ENCODE peak calls at places on chromosomes 11 and 22, in six cellular contexts. M is endodermal cell, I is ovary, X is adrenal gland, C is BE2C, A is mucosa of descending colon. B is an unnamed sample.
A peak's percentile ranks its signal among the peaks of the same experiment; 100 is the strongest.

GRCh38 chr22:25942989-25943411 is 201.0 kb downstream of the MYO18B start:
- DNase-seq in A (no peak), I (no peak), M (peak; percentile 86), X (peak; percentile 25), C (peak; percentile 83), B (no peak)

GRCh38 chr11:87180743-87181142 is 143.0 kb downstream of the TMEM135 start:
- DNase-seq in I (no peak), X (no peak), A (no peak), C (no peak), M (no peak), B (no peak)

GRCh38 chr11:62556102-62556871 is 9.7 kb upstream of the AHNAK start:
- DNase-seq in X (peak; percentile 95), M (peak; percentile 95), A (peak; percentile 87), I (peak; percentile 82), C (peak; percentile 75), B (peak; percentile 97)

GRCh38 chr11:26841818-26842457 is 120.1 kb upstream of the SLC5A12 start:
- DNase-seq in X (no peak), I (no peak), C (no peak), M (no peak), A (no peak), B (no peak)

GRCh38 chr22:30830907-30831306 is 136.2 kb downstream of the OSBP2 start:
- DNase-seq in X (no peak), C (no peak), A (peak; percentile 43), M (peak; percentile 58), I (no peak), B (no peak)

GRCh38 chr11:33387586-33387985 is 130.4 kb downstream of the HIPK3 start:
- DNase-seq in I (no peak), M (no peak), X (no peak), C (no peak), A (no peak), B (no peak)

GRCh38 chr11:7251487-7251835 is 243 bp upstream of the SYT9 start:
- DNase-seq in I (no peak), M (no peak), X (no peak), A (no peak), C (no peak), B (no peak)

GRCh38 chr11:66071326-66071870 is 1.3 kb downstream of the PACS1 start:
- DNase-seq in M (no peak), C (no peak), A (no peak), I (no peak), X (no peak), B (no peak)

GRCh38 chr11:97544401-97544800 is 1154.6 kb downstream of the JRKL start:
- DNase-seq in C (no peak), X (no peak), M (no peak), A (no peak), I (no peak), B (no peak)

GRCh38 chr22:46238541-46238940 is 11.6 kb downstream of the CDPF1 start:
- DNase-seq in M (no peak), A (no peak), C (no peak), X (no peak), I (no peak), B (no peak)

GRCh38 chr22:49983148-49984042 is 22.8 kb downstream of the PIM3 start:
- DNase-seq in M (peak; percentile 84), X (no peak), A (no peak), I (peak; percentile 16), C (peak; percentile 7), B (peak; percentile 77)

GRCh38 chr11:17934194-17934593 is 78.7 kb downstream of the SERGEF start:
- DNase-seq in I (no peak), X (no peak), C (no peak), M (no peak), A (no peak), B (no peak)

GRCh38 chr11:65262381-65262680 is 569 bp downstream of the POLA2 start:
- DNase-seq in X (peak; percentile 59), I (peak; percentile 54), C (no peak), A (peak; percentile 49), M (no peak), B (no peak)

GRCh38 chr11:17063171-17064002 is 14.1 kb downstream of the RPS13 start:
- DNase-seq in C (peak; percentile 63), I (peak; percentile 35), M (peak; percentile 93), A (peak; percentile 88), X (peak; percentile 75), B (no peak)

GRCh38 chr11:66866420-66867010 is 9.7 kb downstream of the LRFN4 start:
- DNase-seq in C (no peak), M (no peak), I (no peak), A (no peak), X (no peak), B (no peak)

GRCh38 chr11:47413908-47414684 is 5.7 kb downstream of the SLC39A13 start:
- DNase-seq in M (no peak), A (no peak), C (no peak), X (no peak), I (peak; percentile 66), B (no peak)

GRCh38 chr11:35104655-35105054 is 34.3 kb upstream of the CD44 start:
- DNase-seq in I (no peak), X (no peak), C (no peak), M (no peak), A (no peak), B (no peak)

GRCh38 chr11:6438979-6439571 is 1.7 kb downstream of the HPX start:
- DNase-seq in X (peak; percentile 72), I (no peak), M (peak; percentile 86), A (peak; percentile 85), C (peak; percentile 53), B (no peak)

GRCh38 chr11:103368151-103368550 is 258.9 kb downstream of the DYNC2H1 start:
- DNase-seq in I (no peak), M (no peak), X (no peak), A (no peak), C (no peak), B (no peak)

GRCh38 chr22:46875089-46875488 is 112.6 kb downstream of the TBC1D22A start:
- DNase-seq in C (no peak), I (no peak), X (no peak), M (no peak), A (no peak), B (no peak)

GRCh38 chr11:95149659-95150294 is 60.1 kb downstream of the ENDOD1 start:
- DNase-seq in X (no peak), M (peak; percentile 86), I (no peak), A (peak; percentile 24), C (no peak), B (no peak)

GRCh38 chr11:106959800-106960199 is 58.5 kb downstream of the GUCY1A2 start:
- DNase-seq in I (no peak), A (no peak), M (no peak), C (no peak), X (no peak), B (no peak)

GRCh38 chr11:128890543-128891409 is at the start of gene KCNJ5:
- DNase-seq in I (peak; percentile 58), A (peak; percentile 23), M (peak; percentile 83), C (peak; percentile 28), X (peak; percentile 78), B (no peak)
- TF ChIP-seq CTCF in I (no peak), A (no peak), M (no peak), C (no peak), X (no peak), B (no peak)

GRCh38 chr11:61554172-61554988 is 26.5 kb downstream of the SYT7 start:
- DNase-seq in A (no peak), M (no peak), I (no peak), C (no peak), X (no peak), B (no peak)
- H3K4me3 ChIP-seq in A (no peak overlapping the region), M (no peak overlapping the region), I (no peak overlapping the region), C (peak overlapping the region; percentile 43), X (no peak overlapping the region), B (no peak overlapping the region)

GRCh38 chr22:17973217-17973616 is 51.1 kb downstream of the MICAL3 start:
- DNase-seq in X (no peak), I (no peak), C (no peak), M (no peak), A (no peak), B (no peak)

GRCh38 chr22:17974703-17975372 is 49.5 kb downstream of the MICAL3 start:
- DNase-seq in M (no peak), A (no peak), I (no peak), C (no peak), X (no peak), B (no peak)

GRCh38 chr22:17971711-17972110 is 52.6 kb downstream of the MICAL3 start:
- DNase-seq in C (no peak), I (no peak), M (no peak), X (no peak), A (no peak), B (no peak)

GRCh38 chr22:17972385-17973181 is 51.8 kb downstream of the MICAL3 start:
- DNase-seq in A (no peak), M (no peak), I (peak; percentile 29), X (peak; percentile 62), C (no peak), B (no peak)

GRCh38 chr22:17974087-17974486 is 50.3 kb downstream of the MICAL3 start:
- DNase-seq in M (no peak), C (no peak), X (no peak), A (no peak), I (no peak), B (no peak)
- H3K4me1 ChIP-seq in M (no peaks in the 10 kb centered on the region), C (no peaks in the 10 kb centered on the region), X (peaks cover 42% of the 10 kb centered on the region), A (no peaks in the 10 kb centered on the region), I (peaks cover 25% of the 10 kb centered on the region), B (peaks cover 42% of the 10 kb centered on the region)

GRCh38 chr22:20057596-20058268 is 22.3 kb upstream of the DGCR8 start:
- DNase-seq in A (no peak), I (no peak), M (no peak), X (no peak), C (no peak), B (no peak)
- TF ChIP-seq CTCF in A (no peak), I (no peak), M (no peak), X (no peak), C (no peak), B (no peak)

GRCh38 chr11:78993800-78994430 is 419.3 kb upstream of the NARS2 start:
- DNase-seq in I (no peak), C (no peak), A (no peak), M (no peak), X (no peak), B (no peak)
- H3K4me3 ChIP-seq in I (no peak overlapping the region), C (no peak overlapping the region), A (no peak overlapping the region), M (no peak overlapping the region), X (no peak overlapping the region), B (no peak overlapping the region)